ENCODE peak calls at places on chromosomes 2 and 18, in four cellular contexts. O, I, E and T are unnamed samples.

GRCh38 chr18:10023853-10024638 is 110.2 kb downstream of the VAPA start:
- DNase-seq in E (peak; percentile 56), I (no peak), O (no peak), T (no peak)

GRCh38 chr2:43541165-43541564 is 54.7 kb downstream of the THADA start:
- DNase-seq in O (no peak), I (no peak), E (no peak), T (no peak)

GRCh38 chr2:202115385-202116060 is 42.5 kb downstream of the KIAA2012 start:
- DNase-seq in E (no peak), I (no peak), O (no peak), T (peak; percentile 78)

GRCh38 chr2:109637749-109638570 is 23.8 kb downstream of the SOWAHC start:
- DNase-seq in I (no peak), O (no peak), E (no peak), T (no peak)

GRCh38 chr2:44753552-44754285 is 187.8 kb upstream of the SIX3 start:
- DNase-seq in I (no peak), E (no peak), O (no peak), T (peak; percentile 72)

GRCh38 chr2:208373460-208374089 is 33.0 kb upstream of the PTH2R start:
- DNase-seq in E (peak; percentile 38), I (no peak), O (no peak), T (peak; percentile 51)

GRCh38 chr2:126860395-126860794 is 38.3 kb upstream of the TEX51 start:
- DNase-seq in O (no peak), E (no peak), I (no peak), T (no peak)

GRCh38 chr2:223941579-223942277 is 3.4 kb downstream of the WDFY1 start:
- DNase-seq in I (no peak), O (no peak), E (no peak), T (peak; percentile 93)

GRCh38 chr2:37283207-37283606 is 41.4 kb downstream of the PRKD3 start:
- DNase-seq in E (no peak), O (no peak), I (no peak), T (peak; percentile 83)

GRCh38 chr2:171434671-171434980 is 600 bp downstream of the DCAF17 start:
- DNase-seq in O (no peak), E (no peak), I (no peak), T (no peak)

GRCh38 chr18:44733069-44733753 is 52.5 kb downstream of the SETBP1 start:
- DNase-seq in E (no peak), O (no peak), I (no peak), T (peak; percentile 94)

GRCh38 chr2:214310319-214310718 is 100.5 kb upstream of the VWC2L start:
- DNase-seq in O (no peak), I (no peak), E (no peak), T (peak; percentile 5)

GRCh38 chr2:10183146-10183675 is 60.7 kb downstream of the RRM2 start:
- DNase-seq in E (no peak), O (no peak), I (no peak), T (no peak)

GRCh38 chr18:24613887-24614286 is 153.4 kb downstream of the HRH4 start:
- DNase-seq in E (no peak), I (no peak), O (no peak), T (no peak)

GRCh38 chr2:216285641-216286156 is 86.6 kb downstream of the MARCHF4 start:
- DNase-seq in I (no peak), E (no peak), O (no peak), T (peak; percentile 24)

GRCh38 chr18:8783994-8784530 is 78.7 kb downstream of the MTCL1 start:
- DNase-seq in E (no peak), I (no peak), O (no peak), T (no peak)

GRCh38 chr2:118309201-118310015 is 221.1 kb downstream of the INSIG2 start:
- DNase-seq in O (no peak), E (no peak), I (no peak), T (no peak)

GRCh38 chr2:14861201-14861600 is 228.7 kb downstream of the LRATD1 start:
- DNase-seq in O (no peak), I (no peak), E (no peak), T (peak; percentile 1)

GRCh38 chr2:46481541-46482193 is 2.3 kb downstream of the TMEM247 start:
- DNase-seq in I (no peak), O (no peak), E (peak; percentile 20), T (peak; percentile 78)

GRCh38 chr2:36425771-36426340 is 70.3 kb downstream of the CRIM1 start:
- DNase-seq in I (no peak), E (no peak), O (no peak), T (no peak)

GRCh38 chr18:12604445-12605007 is 53.4 kb downstream of the SPIRE1 start:
- DNase-seq in E (no peak), I (no peak), O (no peak), T (no peak)

GRCh38 chr2:39996653-39997080 is 217.6 kb upstream of the THUMPD2 start:
- DNase-seq in O (no peak), I (no peak), E (no peak), T (peak; percentile 96)